ENCODE peak calls at places on chromosome 1, in eight cellular contexts. One of them, this sample, is unnamed.

GRCh38 chr1:62325696-62326095 is 6.5 kb upstream of the KANK4 start:
- DNase-seq in cardiac muscle cell: no peak
- DNase-seq in aorta: no peak
- DNase-seq in A673: no peak
- DNase-seq in RWPE1: no peak
- DNase-seq in adrenal gland: no peak
- DNase-seq in upper lobe of left lung: no peak
- DNase-seq in GM12878: no peak
- DNase-seq in this sample: no peak

GRCh38 chr1:224433041-224433670 is 1.4 kb downstream of the WDR26 start:
- DNase-seq in cardiac muscle cell: peak; percentile 23
- DNase-seq in aorta: no peak
- DNase-seq in A673: peak; percentile 22
- DNase-seq in RWPE1: no peak
- DNase-seq in adrenal gland: no peak
- DNase-seq in upper lobe of left lung: no peak
- DNase-seq in GM12878: no peak
- DNase-seq in this sample: no peak

GRCh38 chr1:26759531-26759930 is 28.2 kb upstream of the PIGV start:
- DNase-seq in cardiac muscle cell: no peak
- DNase-seq in aorta: no peak
- DNase-seq in A673: no peak
- DNase-seq in RWPE1: no peak
- DNase-seq in adrenal gland: no peak
- DNase-seq in upper lobe of left lung: no peak
- DNase-seq in GM12878: no peak
- DNase-seq in this sample: no peak

GRCh38 chr1:194117582-194117981 is 931.2 kb upstream of the B3GALT2 start:
- DNase-seq in cardiac muscle cell: no peak
- DNase-seq in aorta: no peak
- DNase-seq in A673: no peak
- DNase-seq in RWPE1: no peak
- DNase-seq in adrenal gland: no peak
- DNase-seq in upper lobe of left lung: no peak
- DNase-seq in GM12878: no peak
- DNase-seq in this sample: no peak

GRCh38 chr1:2604854-2605753 is 18.5 kb downstream of the PRXL2B start:
- DNase-seq in cardiac muscle cell: no peak
- DNase-seq in aorta: peak; percentile 35
- DNase-seq in A673: no peak
- DNase-seq in RWPE1: no peak
- DNase-seq in adrenal gland: no peak
- DNase-seq in upper lobe of left lung: no peak
- DNase-seq in GM12878: no peak
- DNase-seq in this sample: no peak

GRCh38 chr1:160168609-160169369 is 17.4 kb downstream of the ATP1A4 start:
- DNase-seq in cardiac muscle cell: peak; percentile 30
- DNase-seq in aorta: no peak
- DNase-seq in A673: peak; percentile 61
- DNase-seq in RWPE1: no peak
- DNase-seq in adrenal gland: no peak
- DNase-seq in upper lobe of left lung: no peak
- DNase-seq in GM12878: no peak
- DNase-seq in this sample: no peak

GRCh38 chr1:38719880-38720279 is 139.7 kb downstream of the RRAGC start:
- DNase-seq in cardiac muscle cell: no peak
- DNase-seq in aorta: no peak
- DNase-seq in A673: no peak
- DNase-seq in RWPE1: no peak
- DNase-seq in adrenal gland: no peak
- DNase-seq in upper lobe of left lung: no peak
- DNase-seq in GM12878: no peak
- DNase-seq in this sample: no peak

GRCh38 chr1:9194024-9194423 is 40.5 kb upstream of the H6PD start:
- DNase-seq in cardiac muscle cell: no peak
- DNase-seq in aorta: no peak
- DNase-seq in A673: no peak
- DNase-seq in RWPE1: no peak
- DNase-seq in adrenal gland: no peak
- DNase-seq in upper lobe of left lung: peak; percentile 74
- DNase-seq in GM12878: no peak
- DNase-seq in this sample: no peak

GRCh38 chr1:153977250-153978240 is at the start of gene JTB:
- DNase-seq in cardiac muscle cell: peak; percentile 92
- DNase-seq in aorta: peak; percentile 94
- DNase-seq in A673: peak; percentile 91
- DNase-seq in RWPE1: peak; percentile 83
- DNase-seq in adrenal gland: peak; percentile 94
- DNase-seq in upper lobe of left lung: peak; percentile 97
- DNase-seq in GM12878: no peak
- DNase-seq in this sample: peak; percentile 84

GRCh38 chr1:153688283-153688682 is 9.8 kb downstream of the NPR1 start:
- DNase-seq in cardiac muscle cell: no peak
- DNase-seq in aorta: no peak
- DNase-seq in A673: no peak
- DNase-seq in RWPE1: no peak
- DNase-seq in adrenal gland: no peak
- DNase-seq in upper lobe of left lung: no peak
- DNase-seq in GM12878: no peak
- DNase-seq in this sample: no peak

GRCh38 chr1:50968884-50969610 is 998 bp upstream of the CDKN2C start:
- DNase-seq in cardiac muscle cell: peak; percentile 54
- DNase-seq in aorta: peak; percentile 77
- DNase-seq in A673: peak; percentile 53
- DNase-seq in RWPE1: peak; percentile 46
- DNase-seq in adrenal gland: peak; percentile 67
- DNase-seq in upper lobe of left lung: peak; percentile 71
- DNase-seq in GM12878: no peak
- DNase-seq in this sample: no peak

GRCh38 chr1:10338047-10338446 is 60.8 kb upstream of the PGD start:
- DNase-seq in cardiac muscle cell: peak; percentile 62
- DNase-seq in aorta: no peak
- DNase-seq in A673: peak; percentile 59
- DNase-seq in RWPE1: peak; percentile 40
- DNase-seq in adrenal gland: peak; percentile 48
- DNase-seq in upper lobe of left lung: peak; percentile 32
- DNase-seq in GM12878: no peak
- DNase-seq in this sample: peak; percentile 70

DNA sequence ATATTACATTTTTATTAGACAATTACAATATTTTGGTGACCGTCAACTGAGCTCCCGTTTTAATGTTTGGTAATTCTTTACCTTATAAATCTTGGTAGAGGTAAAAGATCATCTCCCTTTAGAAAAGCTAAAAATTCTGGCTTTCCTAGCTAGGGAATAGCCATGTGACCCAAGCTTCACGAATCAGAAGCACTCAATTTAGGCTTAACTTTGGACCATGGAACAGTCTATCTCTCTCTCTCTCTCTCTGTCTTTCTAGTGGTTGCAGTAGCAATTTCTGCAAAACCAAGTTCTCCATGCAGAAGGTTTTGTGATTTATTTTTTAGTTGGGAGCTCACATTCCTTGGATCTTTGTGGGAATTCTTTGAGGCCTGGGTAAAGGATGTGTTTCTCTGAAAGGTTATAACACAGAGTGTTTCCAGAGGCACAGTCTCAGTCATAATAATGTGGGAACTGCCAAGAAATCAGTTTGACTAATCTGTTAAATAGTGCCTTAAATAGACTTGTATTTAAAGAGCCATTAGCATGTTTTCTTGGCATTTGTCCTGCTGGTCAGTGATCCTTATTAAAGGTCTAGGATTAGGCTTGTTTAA is 112.3 kb upstream of the COL11A1 start:
- DNase-seq in cardiac muscle cell: no peak
- DNase-seq in aorta: no peak
- DNase-seq in A673: no peak
- DNase-seq in RWPE1: no peak
- DNase-seq in adrenal gland: no peak
- DNase-seq in upper lobe of left lung: no peak
- DNase-seq in GM12878: no peak
- DNase-seq in this sample: no peak
- H3K27ac ChIP-seq in cardiac muscle cell: no peak overlapping the region
- H3K27ac ChIP-seq in aorta: no peak overlapping the region
- H3K27ac ChIP-seq in A673: no peak overlapping the region
- H3K27ac ChIP-seq in RWPE1: no peak overlapping the region
- H3K27ac ChIP-seq in adrenal gland: no peak overlapping the region
- H3K27ac ChIP-seq in upper lobe of left lung: no peak overlapping the region
- H3K27ac ChIP-seq in GM12878: no peak overlapping the region
- H3K27ac ChIP-seq in this sample: no peak overlapping the region

DNA sequence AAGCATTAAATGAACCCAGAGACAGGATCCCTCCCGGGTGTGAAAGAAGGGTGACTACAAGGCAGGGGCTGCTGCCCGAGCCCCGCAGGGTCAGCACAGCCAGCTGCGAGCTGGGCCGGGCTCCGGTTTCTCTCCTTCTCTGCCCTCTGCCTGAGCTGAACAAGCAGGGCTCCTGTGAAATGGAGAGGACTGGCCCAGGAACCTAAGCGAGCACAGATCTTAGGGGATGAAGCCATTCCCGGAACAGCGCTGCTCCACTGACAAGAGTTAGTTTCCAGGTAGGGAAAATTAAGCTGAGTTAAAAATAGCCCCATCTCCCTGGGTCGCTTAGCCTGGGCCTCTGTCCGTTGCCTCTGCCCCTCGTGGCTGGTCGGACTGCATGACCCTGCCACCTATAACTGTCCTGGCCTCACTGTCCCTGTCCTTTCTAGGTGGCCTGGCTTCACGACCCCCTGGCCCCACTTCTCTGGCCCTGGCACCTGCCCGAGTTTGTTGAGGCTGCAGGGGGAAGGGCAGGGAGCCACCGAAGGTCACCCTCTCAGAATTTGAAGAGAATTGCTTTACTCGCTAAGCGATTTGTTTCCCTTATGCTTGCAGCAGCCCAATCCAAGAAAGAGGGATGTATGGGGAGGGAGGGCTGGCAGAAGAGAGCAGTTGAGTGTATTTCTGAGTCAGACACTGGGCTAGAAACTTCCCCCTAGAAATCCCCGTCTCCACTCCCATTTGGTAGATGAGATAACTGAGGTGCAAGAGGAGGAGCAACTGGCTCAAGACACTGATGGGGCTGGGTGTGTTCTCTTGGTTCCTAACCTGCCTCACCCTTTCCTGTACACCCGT is 2.6 kb upstream of the EDN2 start:
- DNase-seq in cardiac muscle cell: peak; percentile 55
- DNase-seq in aorta: peak; percentile 46
- DNase-seq in A673: no peak
- DNase-seq in RWPE1: no peak
- DNase-seq in adrenal gland: peak; percentile 16
- DNase-seq in upper lobe of left lung: no peak
- DNase-seq in GM12878: peak; percentile 48
- DNase-seq in this sample: no peak
- H3K27ac ChIP-seq in cardiac muscle cell: peak overlapping the region; percentile 87
- H3K27ac ChIP-seq in aorta: no peak overlapping the region
- H3K27ac ChIP-seq in A673: no peak overlapping the region
- H3K27ac ChIP-seq in RWPE1: peak overlapping the region; percentile 99
- H3K27ac ChIP-seq in adrenal gland: no peak overlapping the region
- H3K27ac ChIP-seq in upper lobe of left lung: no peak overlapping the region
- H3K27ac ChIP-seq in GM12878: peak overlapping the region; percentile 69
- H3K27ac ChIP-seq in this sample: no peak overlapping the region

DNA sequence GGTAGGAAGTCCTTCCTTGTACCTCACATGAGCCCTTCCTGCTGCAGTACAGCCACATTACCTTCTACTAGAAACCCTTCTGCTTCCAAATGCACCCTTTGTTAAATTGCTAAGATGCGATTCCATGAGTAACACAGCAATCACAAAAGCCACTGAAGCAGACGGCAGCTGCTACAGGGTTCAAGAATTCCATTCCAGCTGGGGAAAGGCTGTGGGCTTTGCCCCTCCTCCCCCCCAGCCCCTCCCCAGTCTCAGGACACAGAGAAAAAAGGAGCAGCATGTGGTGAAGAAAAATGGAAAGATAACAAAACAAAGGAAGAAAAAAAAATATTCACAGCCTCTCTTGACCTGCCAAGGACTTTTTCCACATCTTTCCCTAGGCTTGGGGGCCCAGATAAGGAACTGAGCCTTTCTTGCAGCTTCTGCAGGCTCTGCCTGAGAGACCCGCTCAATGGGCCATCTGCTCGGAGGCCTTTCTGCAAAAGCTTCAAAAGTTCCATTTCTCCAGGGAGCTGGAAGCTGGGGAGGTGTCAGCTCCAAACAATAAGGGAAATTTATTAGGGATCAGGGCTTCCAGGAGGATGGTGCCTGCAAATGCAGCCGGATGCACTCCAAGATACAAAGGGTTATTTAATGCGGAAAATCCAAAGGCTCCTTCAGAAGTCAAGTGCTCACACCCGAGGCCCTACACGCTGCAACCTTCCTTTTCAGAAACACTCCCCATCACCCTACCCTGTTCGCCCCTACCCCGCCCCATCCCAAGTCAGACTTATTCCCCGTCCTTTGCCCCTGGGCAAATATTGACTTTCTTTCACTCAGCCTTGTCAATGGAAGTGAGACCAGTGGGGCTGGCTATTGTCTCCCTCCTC is 72.0 kb downstream of the SYT2 start:
- DNase-seq in cardiac muscle cell: no peak
- DNase-seq in aorta: no peak
- DNase-seq in A673: no peak
- DNase-seq in RWPE1: no peak
- DNase-seq in adrenal gland: no peak
- DNase-seq in upper lobe of left lung: no peak
- DNase-seq in GM12878: no peak
- DNase-seq in this sample: no peak
- H3K27ac ChIP-seq in cardiac muscle cell: no peak overlapping the region
- H3K27ac ChIP-seq in aorta: no peak overlapping the region
- H3K27ac ChIP-seq in A673: no peak overlapping the region
- H3K27ac ChIP-seq in RWPE1: no peak overlapping the region
- H3K27ac ChIP-seq in adrenal gland: no peak overlapping the region
- H3K27ac ChIP-seq in upper lobe of left lung: no peak overlapping the region
- H3K27ac ChIP-seq in GM12878: no peak overlapping the region
- H3K27ac ChIP-seq in this sample: no peak overlapping the region

GRCh38 chr1:235069171-235069570 is 59.5 kb downstream of the TOMM20 start:
- DNase-seq in cardiac muscle cell: no peak
- DNase-seq in aorta: no peak
- DNase-seq in A673: no peak
- DNase-seq in RWPE1: no peak
- DNase-seq in adrenal gland: no peak
- DNase-seq in upper lobe of left lung: no peak
- DNase-seq in GM12878: no peak
- DNase-seq in this sample: no peak
- H3K27ac ChIP-seq in cardiac muscle cell: no peak overlapping the region
- H3K27ac ChIP-seq in aorta: peak overlapping the region; percentile 34
- H3K27ac ChIP-seq in A673: no peak overlapping the region
- H3K27ac ChIP-seq in RWPE1: peak overlapping the region; percentile 98
- H3K27ac ChIP-seq in adrenal gland: no peak overlapping the region
- H3K27ac ChIP-seq in upper lobe of left lung: peak overlapping the region; percentile 67
- H3K27ac ChIP-seq in GM12878: no peak overlapping the region
- H3K27ac ChIP-seq in this sample: no peak overlapping the region

GRCh38 chr1:19011832-19012231 is 55.4 kb upstream of the IFFO2 start:
- DNase-seq in cardiac muscle cell: no peak
- DNase-seq in aorta: no peak
- DNase-seq in A673: no peak
- DNase-seq in RWPE1: no peak
- DNase-seq in adrenal gland: no peak
- DNase-seq in upper lobe of left lung: no peak
- DNase-seq in GM12878: no peak
- DNase-seq in this sample: no peak
- H3K27ac ChIP-seq in cardiac muscle cell: no peak overlapping the region
- H3K27ac ChIP-seq in aorta: peak overlapping the region; percentile 49
- H3K27ac ChIP-seq in A673: no peak overlapping the region
- H3K27ac ChIP-seq in RWPE1: peak overlapping the region; percentile 95
- H3K27ac ChIP-seq in adrenal gland: peak overlapping the region; percentile 84
- H3K27ac ChIP-seq in upper lobe of left lung: peak overlapping the region; percentile 56
- H3K27ac ChIP-seq in GM12878: no peak overlapping the region
- H3K27ac ChIP-seq in this sample: no peak overlapping the region